ENCODE peak calls at places on chromosomes 13 and 19, in nine cellular contexts. One of them, this sample, is unnamed.

GRCh38 chr13:76879876-76880270 is 6.3 kb downstream of the KCTD12 start:
- DNase-seq in HFF-Myc: no peak
- DNase-seq in tibial nerve: no peak
- DNase-seq in body of pancreas: no peak
- DNase-seq in fibroblast of mammary gland: no peak
- DNase-seq in cardiac muscle cell: no peak
- DNase-seq in fibroblast of pulmonary artery: no peak
- DNase-seq in upper lobe of right lung: no peak
- DNase-seq in lower lobe of right lung: no peak
- DNase-seq in this sample: no peak

GRCh38 chr13:66994498-66995365 is 235.4 kb downstream of the PCDH9 start:
- DNase-seq in cardiac muscle cell: no peak
- DNase-seq in fibroblast of pulmonary artery: no peak
- DNase-seq in lower lobe of right lung: no peak
- DNase-seq in upper lobe of right lung: no peak
- DNase-seq in body of pancreas: no peak
- DNase-seq in tibial nerve: no peak
- DNase-seq in fibroblast of mammary gland: no peak
- DNase-seq in HFF-Myc: no peak
- DNase-seq in this sample: no peak

GRCh38 chr13:44686478-44687071 is 110.4 kb upstream of the TSC22D1 start:
- DNase-seq in tibial nerve: no peak
- DNase-seq in fibroblast of mammary gland: no peak
- DNase-seq in fibroblast of pulmonary artery: no peak
- DNase-seq in body of pancreas: no peak
- DNase-seq in HFF-Myc: no peak
- DNase-seq in upper lobe of right lung: no peak
- DNase-seq in cardiac muscle cell: no peak
- DNase-seq in lower lobe of right lung: no peak
- DNase-seq in this sample: no peak

GRCh38 chr13:100458673-100459072 is 129.9 kb downstream of the GGACT start:
- DNase-seq in fibroblast of mammary gland: no peak
- DNase-seq in HFF-Myc: no peak
- DNase-seq in cardiac muscle cell: no peak
- DNase-seq in body of pancreas: no peak
- DNase-seq in lower lobe of right lung: no peak
- DNase-seq in upper lobe of right lung: no peak
- DNase-seq in fibroblast of pulmonary artery: no peak
- DNase-seq in tibial nerve: no peak
- DNase-seq in this sample: no peak

GRCh38 chr13:109869312-109870237 is 83.2 kb upstream of the IRS2 start:
- DNase-seq in cardiac muscle cell: peak
- DNase-seq in fibroblast of mammary gland: no peak
- DNase-seq in body of pancreas: peak
- DNase-seq in upper lobe of right lung: peak
- DNase-seq in fibroblast of pulmonary artery: peak
- DNase-seq in tibial nerve: peak
- DNase-seq in HFF-Myc: peak
- DNase-seq in lower lobe of right lung: peak
- DNase-seq in this sample: peak

GRCh38 chr19:43798546-43799409 is 3.5 kb downstream of the LYPD5 start:
- DNase-seq in lower lobe of right lung: peak
- DNase-seq in tibial nerve: no peak
- DNase-seq in fibroblast of mammary gland: no peak
- DNase-seq in cardiac muscle cell: peak
- DNase-seq in HFF-Myc: no peak
- DNase-seq in upper lobe of right lung: peak
- DNase-seq in body of pancreas: peak
- DNase-seq in fibroblast of pulmonary artery: no peak
- DNase-seq in this sample: no peak

GRCh38 chr13:80923907-80924306 is 583.0 kb upstream of the SPRY2 start:
- DNase-seq in tibial nerve: no peak
- DNase-seq in lower lobe of right lung: no peak
- DNase-seq in upper lobe of right lung: no peak
- DNase-seq in body of pancreas: no peak
- DNase-seq in fibroblast of pulmonary artery: peak
- DNase-seq in fibroblast of mammary gland: peak
- DNase-seq in cardiac muscle cell: peak
- DNase-seq in HFF-Myc: no peak
- DNase-seq in this sample: no peak

GRCh38 chr19:8324186-8325050 is 3.1 kb downstream of the RPS28 start:
- DNase-seq in upper lobe of right lung: no peak
- DNase-seq in fibroblast of pulmonary artery: no peak
- DNase-seq in tibial nerve: no peak
- DNase-seq in lower lobe of right lung: no peak
- DNase-seq in HFF-Myc: no peak
- DNase-seq in body of pancreas: peak
- DNase-seq in fibroblast of mammary gland: no peak
- DNase-seq in cardiac muscle cell: no peak
- DNase-seq in this sample: no peak

DNA sequence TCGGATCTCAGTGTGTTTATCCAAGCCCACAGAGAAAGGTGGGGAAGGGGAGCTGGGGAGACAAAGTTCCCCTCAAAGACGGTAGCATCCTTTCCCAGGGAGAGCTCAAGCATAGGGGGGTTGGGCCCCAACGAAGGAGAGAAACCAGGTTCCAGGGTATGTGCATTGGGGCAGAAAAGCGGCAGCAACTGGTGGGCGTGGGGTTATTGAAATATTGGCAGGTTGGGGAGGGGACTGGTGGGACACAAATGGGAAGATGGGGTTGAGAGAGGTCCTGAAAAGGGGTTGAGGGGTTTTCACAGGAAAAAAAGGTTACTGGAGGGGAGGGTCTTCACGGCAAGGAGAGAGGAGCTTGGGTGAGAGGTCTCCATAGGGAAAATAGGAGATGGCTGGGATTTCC is 1.0 kb downstream of the ASF1B start:
- DNase-seq in HFF-Myc: no peak
- DNase-seq in lower lobe of right lung: no peak
- DNase-seq in cardiac muscle cell: no peak
- DNase-seq in fibroblast of pulmonary artery: no peak
- DNase-seq in body of pancreas: no peak
- DNase-seq in fibroblast of mammary gland: no peak
- DNase-seq in tibial nerve: no peak
- DNase-seq in upper lobe of right lung: no peak
- DNase-seq in this sample: no peak
- H3K4me3 ChIP-seq in HFF-Myc: peak
- H3K4me3 ChIP-seq in lower lobe of right lung: no peak
- H3K4me3 ChIP-seq in cardiac muscle cell: peak
- H3K4me3 ChIP-seq in fibroblast of pulmonary artery: peak
- H3K4me3 ChIP-seq in body of pancreas: no peak
- H3K4me3 ChIP-seq in fibroblast of mammary gland: peak
- H3K4me3 ChIP-seq in tibial nerve: no peak
- H3K4me3 ChIP-seq in upper lobe of right lung: no peak
- H3K4me3 ChIP-seq in this sample: peak

DNA sequence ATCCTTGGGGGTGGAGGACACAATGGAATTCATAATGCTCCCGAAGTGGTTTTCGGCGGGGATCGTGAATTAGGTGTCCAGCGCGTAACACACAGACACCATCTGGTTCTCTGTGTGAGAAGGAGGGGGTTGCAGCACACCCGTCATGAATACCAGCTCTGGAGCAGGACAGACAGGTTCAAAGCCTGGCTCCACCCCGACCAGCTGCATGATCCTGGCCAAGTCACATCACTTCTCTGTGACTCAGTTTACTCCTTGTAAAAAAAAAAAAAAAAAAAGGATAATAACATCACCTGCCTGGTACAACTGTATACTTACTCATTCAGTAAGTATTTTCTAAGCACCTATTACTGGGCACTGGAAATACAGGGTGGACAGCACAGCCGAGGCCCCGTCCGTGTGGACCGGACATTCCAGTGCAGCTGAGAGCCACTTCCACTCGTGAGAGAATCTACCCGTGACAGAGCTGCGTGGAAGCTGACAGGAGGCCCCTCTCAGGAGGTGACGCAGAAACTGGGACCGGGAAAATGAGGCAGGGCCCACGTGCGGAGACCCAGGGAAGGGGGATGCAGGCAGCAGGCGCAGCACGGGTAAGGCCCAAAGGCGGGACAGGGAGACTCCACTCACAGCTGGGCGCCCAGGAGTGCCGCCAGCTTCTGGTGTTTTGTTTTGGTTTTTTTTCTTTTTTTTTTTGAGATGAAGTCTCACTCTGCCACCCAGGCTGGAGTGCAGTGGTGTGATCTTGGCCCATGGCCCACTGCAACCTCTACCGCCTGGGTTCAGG is 12.0 kb downstream of the RDH13 start:
- DNase-seq in body of pancreas: no peak
- DNase-seq in cardiac muscle cell: no peak
- DNase-seq in lower lobe of right lung: no peak
- DNase-seq in fibroblast of mammary gland: no peak
- DNase-seq in fibroblast of pulmonary artery: no peak
- DNase-seq in HFF-Myc: no peak
- DNase-seq in upper lobe of right lung: no peak
- DNase-seq in tibial nerve: no peak
- DNase-seq in this sample: no peak
- TF ChIP-seq CTCF in body of pancreas: no peak
- TF ChIP-seq CTCF in cardiac muscle cell: no peak
- TF ChIP-seq CTCF in lower lobe of right lung: no peak
- TF ChIP-seq CTCF in fibroblast of mammary gland: no peak
- TF ChIP-seq CTCF in fibroblast of pulmonary artery: no peak
- TF ChIP-seq CTCF in HFF-Myc: no peak
- TF ChIP-seq CTCF in upper lobe of right lung: no peak
- TF ChIP-seq CTCF in tibial nerve: no peak
- TF ChIP-seq CTCF in this sample: no peak

DNA sequence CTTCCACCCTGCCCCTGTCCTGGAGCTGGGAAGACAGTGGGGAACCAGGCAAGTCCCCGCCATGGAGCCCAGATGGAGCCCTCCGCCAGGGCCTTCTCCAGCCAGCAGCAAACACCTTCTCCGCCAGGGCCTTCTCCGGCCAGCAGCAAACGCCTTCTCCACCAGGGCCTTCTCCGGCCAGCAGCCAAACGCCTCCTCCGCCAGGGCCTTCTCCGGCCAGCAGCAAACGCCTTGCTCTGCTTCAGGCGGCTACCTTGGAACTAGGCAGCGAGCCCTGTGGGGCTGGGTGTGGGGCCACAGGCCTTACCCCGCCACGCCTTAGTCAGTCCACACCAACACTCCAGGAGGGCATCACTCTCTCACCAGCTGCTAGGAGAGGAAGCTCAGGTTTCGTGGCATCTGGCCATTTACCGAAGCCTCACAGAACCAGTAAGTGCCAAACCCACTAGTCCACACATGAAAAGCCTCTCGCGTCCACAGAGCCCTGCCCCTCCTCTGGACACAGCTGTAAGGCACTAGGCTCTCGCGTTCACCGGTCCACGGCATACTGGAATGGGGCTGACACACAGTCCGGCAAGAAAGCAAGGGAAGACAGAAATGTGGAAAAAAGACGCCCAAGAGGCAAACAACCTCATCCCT is 41.0 kb downstream of the MLLT1 start:
- DNase-seq in fibroblast of pulmonary artery: peak
- DNase-seq in cardiac muscle cell: peak
- DNase-seq in lower lobe of right lung: peak
- DNase-seq in fibroblast of mammary gland: peak
- DNase-seq in HFF-Myc: no peak
- DNase-seq in upper lobe of right lung: peak
- DNase-seq in body of pancreas: no peak
- DNase-seq in tibial nerve: no peak
- DNase-seq in this sample: no peak
- H3K4me3 ChIP-seq in fibroblast of pulmonary artery: no peak
- H3K4me3 ChIP-seq in cardiac muscle cell: no peak
- H3K4me3 ChIP-seq in lower lobe of right lung: peak
- H3K4me3 ChIP-seq in fibroblast of mammary gland: no peak
- H3K4me3 ChIP-seq in HFF-Myc: no peak
- H3K4me3 ChIP-seq in upper lobe of right lung: no peak
- H3K4me3 ChIP-seq in body of pancreas: no peak
- H3K4me3 ChIP-seq in tibial nerve: no peak
- H3K4me3 ChIP-seq in this sample: no peak

GRCh38 chr19:57611113-57611512 is 2.9 kb upstream of the ZNF134 start:
- DNase-seq in lower lobe of right lung: no peak
- DNase-seq in body of pancreas: no peak
- DNase-seq in tibial nerve: no peak
- DNase-seq in fibroblast of mammary gland: no peak
- DNase-seq in cardiac muscle cell: no peak
- DNase-seq in fibroblast of pulmonary artery: no peak
- DNase-seq in HFF-Myc: no peak
- DNase-seq in upper lobe of right lung: no peak
- DNase-seq in this sample: no peak

GRCh38 chr19:57615346-57615745 is 1.3 kb downstream of the ZNF134 start:
- DNase-seq in cardiac muscle cell: no peak
- DNase-seq in fibroblast of mammary gland: no peak
- DNase-seq in HFF-Myc: no peak
- DNase-seq in lower lobe of right lung: no peak
- DNase-seq in upper lobe of right lung: no peak
- DNase-seq in body of pancreas: no peak
- DNase-seq in fibroblast of pulmonary artery: no peak
- DNase-seq in tibial nerve: no peak
- DNase-seq in this sample: no peak

DNA sequence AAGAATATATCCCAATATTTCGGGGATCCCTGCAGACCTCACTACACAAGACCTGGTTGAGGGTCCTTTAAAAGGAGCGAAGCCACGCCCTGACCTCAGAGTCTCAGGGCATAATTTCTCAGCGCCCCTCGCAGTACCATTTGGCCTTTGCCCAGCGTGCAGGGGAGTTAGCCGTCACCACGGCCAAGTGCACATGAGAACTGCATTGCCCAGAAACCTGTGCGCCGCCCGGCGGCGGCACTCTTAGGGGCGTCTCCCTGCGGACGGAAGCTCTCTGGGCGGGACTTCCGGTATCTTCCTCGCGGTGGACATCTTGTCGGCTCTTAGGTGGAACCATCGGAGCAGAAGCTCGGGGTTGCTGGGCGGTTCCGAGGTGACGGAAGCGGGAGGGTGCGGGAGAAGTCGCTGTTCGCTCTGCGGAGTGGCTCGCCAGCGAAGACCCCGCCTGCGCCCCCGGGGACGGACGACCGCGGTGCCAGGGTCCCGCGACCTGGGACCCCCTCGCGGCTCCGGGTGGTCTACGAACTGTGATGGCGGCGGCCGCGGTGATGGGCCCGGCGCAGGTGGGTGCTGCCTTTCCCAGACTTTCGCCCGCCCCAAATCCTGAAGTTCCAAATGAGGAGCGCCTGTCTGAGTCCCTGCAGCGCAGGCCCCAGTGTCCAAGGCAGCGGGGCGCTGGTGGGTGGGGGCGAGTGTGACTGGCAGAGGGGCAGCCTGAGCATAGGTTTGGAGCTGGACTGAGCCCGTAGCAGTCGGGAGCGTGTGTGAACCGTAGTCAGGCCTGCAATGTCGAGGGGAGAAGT is at the start of gene ZNF134:
- DNase-seq in upper lobe of right lung: peak
- DNase-seq in HFF-Myc: peak
- DNase-seq in fibroblast of pulmonary artery: peak
- DNase-seq in fibroblast of mammary gland: peak
- DNase-seq in cardiac muscle cell: peak
- DNase-seq in body of pancreas: peak
- DNase-seq in lower lobe of right lung: peak
- DNase-seq in tibial nerve: peak
- DNase-seq in this sample: peak
- TF ChIP-seq CTCF in upper lobe of right lung: peak
- TF ChIP-seq CTCF in HFF-Myc: peak
- TF ChIP-seq CTCF in fibroblast of pulmonary artery: peak
- TF ChIP-seq CTCF in fibroblast of mammary gland: peak
- TF ChIP-seq CTCF in cardiac muscle cell: peak
- TF ChIP-seq CTCF in body of pancreas: no peak
- TF ChIP-seq CTCF in lower lobe of right lung: peak
- TF ChIP-seq CTCF in tibial nerve: peak
- TF ChIP-seq CTCF in this sample: peak

DNA sequence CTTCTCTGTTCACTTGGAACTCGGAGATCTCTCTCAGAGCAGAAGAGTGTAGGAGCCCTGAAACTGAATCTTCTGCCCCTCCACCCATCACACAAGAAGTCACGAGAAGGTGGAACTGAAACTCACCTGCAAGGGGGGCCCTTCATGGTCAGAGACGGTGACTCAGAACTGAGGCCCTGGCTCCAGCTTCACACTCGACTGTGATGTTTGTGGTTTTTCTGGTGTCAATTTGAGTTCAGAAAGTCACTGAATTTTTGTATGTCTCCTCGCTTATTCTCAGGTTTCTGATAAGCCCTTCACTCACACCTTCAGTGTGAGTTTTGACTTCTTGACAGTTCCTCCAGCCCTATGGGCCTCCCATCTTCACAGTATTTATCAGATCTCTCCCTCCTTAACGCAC is 23.1 kb downstream of the SIGLEC5 start:
- DNase-seq in HFF-Myc: no peak
- DNase-seq in body of pancreas: no peak
- DNase-seq in lower lobe of right lung: no peak
- DNase-seq in tibial nerve: no peak
- DNase-seq in fibroblast of mammary gland: no peak
- DNase-seq in upper lobe of right lung: no peak
- DNase-seq in cardiac muscle cell: no peak
- DNase-seq in fibroblast of pulmonary artery: no peak
- DNase-seq in this sample: no peak
- H3K4me3 ChIP-seq in HFF-Myc: no peak
- H3K4me3 ChIP-seq in body of pancreas: no peak
- H3K4me3 ChIP-seq in lower lobe of right lung: no peak
- H3K4me3 ChIP-seq in tibial nerve: no peak
- H3K4me3 ChIP-seq in fibroblast of mammary gland: no peak
- H3K4me3 ChIP-seq in upper lobe of right lung: no peak
- H3K4me3 ChIP-seq in cardiac muscle cell: no peak
- H3K4me3 ChIP-seq in fibroblast of pulmonary artery: no peak
- H3K4me3 ChIP-seq in this sample: no peak